ENCODE peak calls at places on chromosome 3, in eight cellular contexts. L, I, Q, P, N, D, T and M are unnamed samples.

GRCh38 chr3:81931852-81932251 is 170.4 kb upstream of the GBE1 start:
- DNase-seq in L (no peak), I (no peak), Q (no peak), P (no peak), N (no peak), D (no peak), T (no peak), M (no peak)

GRCh38 chr3:149900322-149900721 is 70.4 kb downstream of the PFN2 start:
- DNase-seq in L (no peak), I (no peak), Q (no peak), P (no peak), N (peak; percentile 15), D (no peak), T (no peak), M (no peak)

GRCh38 chr3:16319307-16319706 is 54.3 kb downstream of the OXNAD1 start:
- DNase-seq in L (no peak), I (no peak), Q (peak; percentile 22), P (no peak), N (peak; percentile 55), D (no peak), T (no peak), M (no peak)

GRCh38 chr3:72698154-72698917 is 149.9 kb downstream of the SHQ1 start:
- DNase-seq in L (no peak), I (no peak), Q (no peak), P (no peak), N (peak; percentile 87), D (no peak), T (no peak), M (no peak)

GRCh38 chr3:130533247-130533646 is 16.3 kb downstream of the COL6A6 start:
- DNase-seq in L (no peak), I (no peak), Q (no peak), P (no peak), N (no peak), D (no peak), T (no peak), M (no peak)

GRCh38 chr3:116669576-116669975 is 40.0 kb upstream of the TUSC7 start:
- DNase-seq in L (no peak), I (no peak), Q (no peak), P (no peak), N (no peak), D (no peak), T (no peak), M (no peak)

GRCh38 chr3:122773856-122774535 is 19.6 kb downstream of the HSPBAP1 start:
- DNase-seq in L (no peak), I (no peak), Q (no peak), P (no peak), N (no peak), D (no peak), T (no peak), M (no peak)

GRCh38 chr3:158330820-158331219 is 220.9 kb downstream of the RSRC1 start:
- DNase-seq in L (no peak), I (no peak), Q (no peak), P (no peak), N (peak; percentile 3), D (no peak), T (no peak), M (no peak)

GRCh38 chr3:102354818-102355515 is 79.8 kb upstream of the ZPLD1 start:
- DNase-seq in L (no peak), I (no peak), Q (no peak), P (peak; percentile 2), N (peak; percentile 66), D (peak; percentile 4), T (no peak), M (peak; percentile 60)

GRCh38 chr3:127990461-127990860 is 61.8 kb upstream of the SEC61A1 start:
- DNase-seq in L (no peak), I (no peak), Q (no peak), P (no peak), N (no peak), D (no peak), T (no peak), M (no peak)

GRCh38 chr3:78483070-78483469 is 1284.7 kb downstream of the ROBO1 start:
- DNase-seq in L (no peak), I (no peak), Q (no peak), P (no peak), N (peak; percentile 71), D (no peak), T (no peak), M (no peak)

GRCh38 chr3:190554197-190554596 is 40.3 kb downstream of the IL1RAP start:
- DNase-seq in L (no peak), I (no peak), Q (no peak), P (no peak), N (no peak), D (no peak), T (no peak), M (no peak)

GRCh38 chr3:72177075-72178050 is 392.4 kb upstream of the PROK2 start:
- DNase-seq in L (peak; percentile 34), I (peak; percentile 76), Q (peak; percentile 20), P (no peak), N (no peak), D (no peak), T (no peak), M (no peak)

GRCh38 chr3:133583396-133583795 is 9.9 kb downstream of the CDV3 start:
- DNase-seq in L (no peak), I (no peak), Q (no peak), P (no peak), N (no peak), D (no peak), T (no peak), M (no peak)

GRCh38 chr3:86797946-86798345 is 193.0 kb downstream of the VGLL3 start:
- DNase-seq in L (no peak), I (no peak), Q (no peak), P (no peak), N (no peak), D (no peak), T (no peak), M (no peak)

GRCh38 chr3:86800116-86800515 is 190.8 kb downstream of the VGLL3 start:
- DNase-seq in L (no peak), I (no peak), Q (no peak), P (no peak), N (no peak), D (peak; percentile 43), T (no peak), M (no peak)

GRCh38 chr3:86792316-86792715 is 198.6 kb downstream of the VGLL3 start:
- DNase-seq in L (no peak), I (no peak), Q (no peak), P (no peak), N (no peak), D (no peak), T (no peak), M (no peak)

GRCh38 chr3:86793786-86794185 is 197.2 kb downstream of the VGLL3 start:
- DNase-seq in L (no peak), I (no peak), Q (no peak), P (peak; percentile 92), N (peak; percentile 71), D (peak; percentile 90), T (no peak), M (peak; percentile 93)

GRCh38 chr3:86794336-86795065 is 196.4 kb downstream of the VGLL3 start:
- DNase-seq in L (no peak), I (no peak), Q (no peak), P (no peak), N (peak; percentile 24), D (no peak), T (no peak), M (no peak)
- H3K4me3 ChIP-seq in L (no peak overlapping the region), I (peak overlapping the region; percentile 5), Q (no peak overlapping the region), P (peak overlapping the region; percentile 2), N (no peak overlapping the region), D (no peak overlapping the region), T (peak overlapping the region; percentile 17), M (no peak overlapping the region)

DNA sequence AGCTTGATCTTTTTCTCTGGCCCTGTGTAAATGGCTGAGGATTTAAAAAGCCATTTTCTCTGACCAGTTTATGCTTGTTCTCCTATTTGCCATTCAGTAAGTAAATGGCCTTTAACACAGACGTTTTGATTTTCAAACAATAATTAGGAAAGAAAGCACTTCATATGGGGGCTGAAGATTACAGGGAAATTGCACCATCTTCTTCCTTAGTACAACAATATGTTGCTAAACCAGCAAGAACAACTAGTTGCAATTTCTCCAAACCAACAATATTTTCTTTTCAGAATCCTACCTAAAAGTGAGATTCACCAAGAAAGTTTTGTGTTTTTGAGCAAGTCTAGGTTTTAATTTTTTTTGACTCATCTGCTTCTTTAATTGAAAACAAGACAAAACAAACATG is 80.5 kb upstream of the CCNL1 start:
- DNase-seq in L (no peak), I (no peak), Q (no peak), P (no peak), N (no peak), D (no peak), T (no peak), M (no peak)
- H3K4me3 ChIP-seq in L (no peak overlapping the region), I (no peak overlapping the region), Q (no peak overlapping the region), P (no peak overlapping the region), N (no peak overlapping the region), D (no peak overlapping the region), T (no peak overlapping the region), M (no peak overlapping the region)

DNA sequence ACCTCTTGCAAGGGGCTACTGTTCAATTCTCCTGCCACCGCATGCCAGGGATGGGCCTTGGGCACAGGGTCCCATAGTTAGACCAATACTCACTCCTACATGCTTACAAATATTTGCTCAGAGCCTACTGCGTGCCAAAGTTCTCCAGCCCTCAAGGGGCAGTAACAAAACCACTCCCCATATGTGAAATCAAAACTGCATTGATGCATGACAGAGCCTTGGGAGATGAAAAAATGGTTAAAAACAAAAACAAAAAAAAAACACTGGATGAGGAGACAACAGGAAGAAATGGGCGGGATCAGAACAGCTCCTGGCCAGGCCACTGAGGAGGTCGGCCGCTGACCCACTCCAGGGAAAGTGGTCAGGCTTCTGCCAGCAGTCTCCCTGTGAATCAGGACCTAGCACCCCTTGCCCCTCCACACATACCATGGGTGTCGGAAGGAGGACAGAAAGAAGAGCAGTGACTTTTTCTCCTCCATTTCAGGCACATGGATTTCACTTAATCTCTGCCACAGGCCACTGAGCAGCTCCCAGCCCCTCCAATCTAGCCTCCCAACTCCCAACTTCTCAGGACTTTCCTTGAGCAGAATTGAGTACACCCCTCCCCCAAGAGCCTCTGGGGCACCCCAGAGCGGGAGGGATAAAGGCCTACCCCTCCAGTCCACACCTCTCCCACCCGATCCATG is 2.8 kb downstream of the PLXNB1 start:
- DNase-seq in L (no peak), I (no peak), Q (no peak), P (no peak), N (no peak), D (no peak), T (no peak), M (no peak)
- H3K4me3 ChIP-seq in L (no peak overlapping the region), I (peak overlapping the region; percentile 78), Q (no peak overlapping the region), P (peak overlapping the region; percentile 68), N (no peak overlapping the region), D (no peak overlapping the region), T (peak overlapping the region; percentile 93), M (peak overlapping the region; percentile 69)

DNA sequence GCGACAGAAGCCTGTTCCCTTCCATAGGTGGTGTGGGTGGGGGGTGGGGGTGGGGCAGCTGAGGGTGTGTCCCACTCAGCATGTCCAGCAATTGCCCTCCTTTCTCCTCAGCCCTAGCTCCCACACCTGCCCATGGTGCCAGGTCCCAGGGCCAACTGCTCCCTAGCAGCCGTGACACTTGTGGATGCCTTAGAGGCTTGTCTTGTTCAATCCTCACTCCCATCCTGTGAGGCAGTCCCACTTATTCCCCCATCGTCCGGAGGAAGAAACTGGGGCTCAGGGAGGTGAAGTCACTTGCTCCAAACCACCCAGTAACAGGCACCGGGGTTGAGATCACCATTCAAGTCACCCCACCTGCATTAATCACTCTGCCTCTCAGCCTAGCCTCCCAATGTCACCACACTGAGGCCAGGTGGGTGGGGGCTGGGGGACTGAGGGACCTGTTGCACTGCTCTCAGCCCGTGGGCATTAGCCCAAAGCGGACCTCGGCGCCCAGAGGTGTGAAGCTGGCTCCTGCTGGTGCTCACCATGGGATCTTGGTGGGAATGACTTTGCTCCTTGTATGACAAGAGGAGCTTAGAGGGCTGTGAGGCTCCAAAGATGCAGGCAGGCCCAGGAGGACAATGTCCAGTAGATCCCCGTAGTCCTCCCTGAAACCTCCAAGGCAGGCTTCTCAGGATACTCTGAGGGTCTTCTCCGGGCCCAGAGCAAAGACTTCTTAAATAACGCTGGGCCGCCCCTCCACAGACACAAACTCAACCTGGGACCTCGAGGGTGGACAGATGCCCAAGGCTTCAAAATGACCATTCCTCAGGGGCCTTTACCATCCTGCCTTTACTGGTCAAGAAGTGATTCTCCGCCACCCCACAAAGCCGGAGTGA is 1.8 kb downstream of the NT5DC2 start:
- DNase-seq in L (no peak), I (peak; percentile 65), Q (no peak), P (no peak), N (no peak), D (no peak), T (peak; percentile 78), M (no peak)
- H3K4me3 ChIP-seq in L (peak overlapping the region; percentile 59), I (peak overlapping the region; percentile 67), Q (no peak overlapping the region), P (peak overlapping the region; percentile 77), N (peak overlapping the region; percentile 16), D (peak overlapping the region; percentile 82), T (peak overlapping the region; percentile 75), M (peak overlapping the region; percentile 61)